ENCODE peak calls at places on chromosomes 6 and 20, in eight cellular contexts. X is NCI-H1092; G is stimulated activated CD4-positive, alpha-beta T cell treated with anti-CD3 and anti-CD28 coated beads, Interleukin-1b, Interleukin-23, amount 100 ng/mL, for 24 hours; J is AG04449; L is foreskin melanocyte; H is fibroblast of gingiva; V is fibroblast of mammary gland; N is RWPE1. W is an unnamed sample.

GRCh38 chr20:51586005-51586440 is 43.5 kb upstream of the NFATC2 start:
- DNase-seq in X (no peak), G (no peak), J (peak), L (no peak), H (peak), V (peak), N (peak), W (peak)

GRCh38 chr6:40550096-40550731 is 37.0 kb downstream of the LRFN2 start:
- DNase-seq in X (no peak), G (peak), J (peak), L (peak), H (peak), V (peak), N (no peak), W (peak)

GRCh38 chr6:64696053-64696452 is 1011.0 kb downstream of the EYS start:
- DNase-seq in X (no peak), G (no peak), J (no peak), L (no peak), H (no peak), V (no peak), N (no peak), W (no peak)

GRCh38 chr6:91042656-91043055 is 455.8 kb upstream of the MAP3K7 start:
- DNase-seq in X (no peak), G (no peak), J (no peak), L (no peak), H (no peak), V (no peak), N (no peak), W (no peak)

GRCh38 chr6:78308025-78308424 is 559.3 kb upstream of the IRAK1BP1 start:
- DNase-seq in X (no peak), G (no peak), J (no peak), L (no peak), H (no peak), V (no peak), N (no peak), W (no peak)

GRCh38 chr6:137498488-137499219 is 4.5 kb upstream of the OLIG3 start:
- DNase-seq in X (no peak), G (no peak), J (no peak), L (no peak), H (no peak), V (no peak), N (no peak), W (no peak)

GRCh38 chr20:63273635-63274380 is 1.2 kb downstream of the ARFGAP1 start:
- DNase-seq in X (no peak), G (no peak), J (peak), L (peak), H (peak), V (peak), N (peak), W (peak)

GRCh38 chr20:46487628-46488027 is 25.7 kb downstream of the ZNF334 start:
- DNase-seq in X (no peak), G (no peak), J (no peak), L (no peak), H (no peak), V (no peak), N (no peak), W (no peak)

GRCh38 chr6:87093651-87094050 is 1.3 kb downstream of the CGA start:
- DNase-seq in X (no peak), G (no peak), J (no peak), L (no peak), H (no peak), V (peak), N (no peak), W (no peak)

GRCh38 chr6:116287668-116288282 is 8.0 kb upstream of the TSPYL1 start:
- DNase-seq in X (no peak), G (no peak), J (no peak), L (no peak), H (peak), V (peak), N (peak), W (peak)

GRCh38 chr6:12751694-12752304 is 35.2 kb downstream of the PHACTR1 start:
- DNase-seq in X (no peak), G (peak), J (no peak), L (peak), H (peak), V (peak), N (peak), W (no peak)

GRCh38 chr6:30781697-30782424 is 37.5 kb upstream of the IER3 start:
- DNase-seq in X (peak), G (peak), J (peak), L (peak), H (peak), V (peak), N (peak), W (peak)

GRCh38 chr6:6024220-6024619 is 17.5 kb upstream of the NRN1 start:
- DNase-seq in X (no peak), G (no peak), J (no peak), L (no peak), H (no peak), V (no peak), N (no peak), W (no peak)

GRCh38 chr6:131163886-131164285 is 28.6 kb downstream of the AKAP7 start:
- DNase-seq in X (no peak), G (no peak), J (no peak), L (peak), H (no peak), V (no peak), N (no peak), W (no peak)

GRCh38 chr6:77650098-77650663 is 2.7 kb upstream of the MEI4 start:
- DNase-seq in X (no peak), G (peak), J (no peak), L (no peak), H (no peak), V (no peak), N (no peak), W (no peak)

GRCh38 chr6:105793132-105793531 is 293.0 kb upstream of the PRDM1 start:
- DNase-seq in X (no peak), G (no peak), J (no peak), L (no peak), H (no peak), V (no peak), N (no peak), W (no peak)

GRCh38 chr6:154615483-154616025 is 105.1 kb upstream of the CNKSR3 start:
- DNase-seq in X (peak), G (no peak), J (no peak), L (peak), H (peak), V (peak), N (peak), W (peak)

GRCh38 chr6:71254323-71254722 is 34.3 kb upstream of the OGFRL1 start:
- DNase-seq in X (no peak), G (no peak), J (no peak), L (no peak), H (no peak), V (no peak), N (no peak), W (no peak)

GRCh38 chr6:100633096-100633766 is 168.5 kb upstream of the SIM1 start:
- DNase-seq in X (no peak), G (no peak), J (peak), L (peak), H (peak), V (peak), N (peak), W (peak)

GRCh38 chr6:139112146-139112545 is 22.7 kb upstream of the HECA start:
- DNase-seq in X (no peak), G (no peak), J (no peak), L (no peak), H (no peak), V (no peak), N (peak), W (no peak)

W was measured in non-pigmented ciliary epithelial cell.